ENCODE peak calls at places on chromosomes 12 and 14, in seven cellular contexts. One of them, this sample, is unnamed.

GRCh38 chr12:124874988-124875802 is 11.5 kb upstream of the SCARB1 start:
- DNase-seq in stomach: no peak
- DNase-seq in uterus: no peak
- DNase-seq in hepatocyte: no peak
- DNase-seq in body of pancreas: no peak
- DNase-seq in HCT116: no peak
- DNase-seq in astrocyte: no peak
- DNase-seq in this sample: peak; percentile 10

GRCh38 chr14:31937730-31938346 is 139.3 kb upstream of the ARHGAP5 start:
- DNase-seq in uterus: no peak
- DNase-seq in HCT116: peak; percentile 91
- DNase-seq in body of pancreas: peak; percentile 27
- DNase-seq in hepatocyte: peak; percentile 83
- DNase-seq in astrocyte: peak; percentile 82
- DNase-seq in stomach: peak; percentile 59
- DNase-seq in this sample: no peak

GRCh38 chr12:120453977-120454376 is 7.7 kb downstream of the GATC start:
- DNase-seq in stomach: no peak
- DNase-seq in uterus: no peak
- DNase-seq in HCT116: no peak
- DNase-seq in hepatocyte: no peak
- DNase-seq in body of pancreas: no peak
- DNase-seq in astrocyte: no peak
- DNase-seq in this sample: no peak

GRCh38 chr12:6921996-6922935 is 5.5 kb upstream of the ATN1 start:
- DNase-seq in uterus: no peak
- DNase-seq in hepatocyte: no peak
- DNase-seq in body of pancreas: no peak
- DNase-seq in HCT116: no peak
- DNase-seq in stomach: no peak
- DNase-seq in astrocyte: no peak
- DNase-seq in this sample: peak; percentile 36

GRCh38 chr14:66087231-66087630 is 398.9 kb upstream of the CCDC196 start:
- DNase-seq in hepatocyte: no peak
- DNase-seq in astrocyte: peak; percentile 20
- DNase-seq in body of pancreas: no peak
- DNase-seq in uterus: no peak
- DNase-seq in HCT116: no peak
- DNase-seq in stomach: no peak
- DNase-seq in this sample: no peak

GRCh38 chr12:68334136-68334535 is 2.0 kb upstream of the MDM1 start:
- DNase-seq in HCT116: no peak
- DNase-seq in stomach: no peak
- DNase-seq in uterus: no peak
- DNase-seq in hepatocyte: no peak
- DNase-seq in body of pancreas: no peak
- DNase-seq in astrocyte: no peak
- DNase-seq in this sample: no peak

GRCh38 chr12:110739488-110739887 is 3.2 kb downstream of the PPP1CC start:
- DNase-seq in uterus: no peak
- DNase-seq in stomach: no peak
- DNase-seq in hepatocyte: no peak
- DNase-seq in HCT116: no peak
- DNase-seq in body of pancreas: no peak
- DNase-seq in astrocyte: no peak
- DNase-seq in this sample: no peak

GRCh38 chr14:77752799-77753516 is 8.0 kb downstream of the SNW1 start:
- DNase-seq in body of pancreas: no peak
- DNase-seq in hepatocyte: no peak
- DNase-seq in uterus: no peak
- DNase-seq in astrocyte: peak; percentile 77
- DNase-seq in HCT116: no peak
- DNase-seq in stomach: no peak
- DNase-seq in this sample: no peak

GRCh38 chr12:23217158-23217557 is 592.2 kb downstream of the ETNK1 start:
- DNase-seq in body of pancreas: no peak
- DNase-seq in stomach: no peak
- DNase-seq in astrocyte: no peak
- DNase-seq in hepatocyte: no peak
- DNase-seq in uterus: no peak
- DNase-seq in HCT116: no peak
- DNase-seq in this sample: no peak

GRCh38 chr12:24038211-24038997 is 88.9 kb upstream of the SOX5 start:
- DNase-seq in astrocyte: no peak
- DNase-seq in hepatocyte: no peak
- DNase-seq in uterus: no peak
- DNase-seq in stomach: no peak
- DNase-seq in HCT116: no peak
- DNase-seq in body of pancreas: no peak
- DNase-seq in this sample: no peak

GRCh38 chr14:36111822-36112583 is 64.5 kb downstream of the PTCSC3 start:
- DNase-seq in astrocyte: no peak
- DNase-seq in body of pancreas: no peak
- DNase-seq in uterus: no peak
- DNase-seq in stomach: no peak
- DNase-seq in hepatocyte: no peak
- DNase-seq in HCT116: no peak
- DNase-seq in this sample: no peak

GRCh38 chr14:102958461-102958860 is 36.0 kb downstream of the AMN start:
- DNase-seq in body of pancreas: no peak
- DNase-seq in astrocyte: no peak
- DNase-seq in stomach: no peak
- DNase-seq in uterus: no peak
- DNase-seq in HCT116: no peak
- DNase-seq in hepatocyte: no peak
- DNase-seq in this sample: no peak

GRCh38 chr12:62717636-62718035 is 217.3 kb downstream of the PPM1H start:
- DNase-seq in hepatocyte: no peak
- DNase-seq in HCT116: no peak
- DNase-seq in stomach: no peak
- DNase-seq in uterus: no peak
- DNase-seq in body of pancreas: no peak
- DNase-seq in astrocyte: no peak
- DNase-seq in this sample: no peak

GRCh38 chr14:76987956-76988520 is 40.5 kb downstream of the IRF2BPL start:
- DNase-seq in HCT116: no peak
- DNase-seq in stomach: no peak
- DNase-seq in hepatocyte: no peak
- DNase-seq in astrocyte: no peak
- DNase-seq in body of pancreas: no peak
- DNase-seq in uterus: no peak
- DNase-seq in this sample: no peak

GRCh38 chr12:65891987-65892481 is 67.8 kb downstream of the HMGA2 start:
- DNase-seq in uterus: peak; percentile 76
- DNase-seq in hepatocyte: peak; percentile 73
- DNase-seq in stomach: peak; percentile 55
- DNase-seq in HCT116: peak; percentile 80
- DNase-seq in astrocyte: peak; percentile 100
- DNase-seq in body of pancreas: peak; percentile 57
- DNase-seq in this sample: peak; percentile 83

GRCh38 chr14:59067135-59067894 is 121.2 kb upstream of the DAAM1 start:
- DNase-seq in body of pancreas: no peak
- DNase-seq in stomach: no peak
- DNase-seq in hepatocyte: peak; percentile 40
- DNase-seq in uterus: no peak
- DNase-seq in astrocyte: no peak
- DNase-seq in HCT116: no peak
- DNase-seq in this sample: no peak

DNA sequence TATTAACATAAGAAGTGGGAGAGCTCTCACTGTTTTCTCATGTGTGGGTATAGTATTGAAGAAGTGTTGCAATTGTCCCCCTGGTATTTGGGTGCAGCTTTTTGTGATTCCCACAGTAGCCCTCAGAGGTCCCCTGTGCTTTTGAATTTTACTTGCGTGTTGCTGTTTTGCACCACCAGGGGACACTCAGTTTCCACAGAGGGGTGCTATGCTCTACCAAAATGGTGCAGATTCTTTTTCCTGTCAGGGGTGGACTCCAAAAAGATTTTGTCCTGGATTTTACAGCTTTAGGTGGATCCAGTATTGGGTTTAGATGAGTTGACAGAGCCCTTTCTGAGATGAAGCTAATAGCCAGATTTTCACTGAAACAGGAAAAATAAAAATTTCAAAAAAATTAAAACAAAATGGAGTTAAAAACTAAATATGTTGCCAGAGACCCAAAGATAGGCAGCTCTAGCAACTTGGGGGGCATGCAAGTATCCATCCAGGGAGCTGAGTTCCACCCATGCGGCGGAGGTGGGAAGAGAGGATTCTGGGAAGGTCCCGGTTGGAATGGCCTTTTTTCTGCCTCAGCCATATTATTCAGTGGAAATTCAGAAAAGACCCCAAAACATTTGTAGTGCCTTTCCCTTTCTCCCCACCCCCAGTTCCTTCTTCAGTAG is 50.2 kb downstream of the TTLL5 start:
- DNase-seq in stomach: peak; percentile 40
- DNase-seq in astrocyte: peak; percentile 57
- DNase-seq in uterus: peak; percentile 27
- DNase-seq in hepatocyte: peak; percentile 68
- DNase-seq in HCT116: peak; percentile 43
- DNase-seq in body of pancreas: peak; percentile 45
- DNase-seq in this sample: no peak
- H3K27ac ChIP-seq in stomach: peak overlapping the region; percentile 78
- H3K27ac ChIP-seq in astrocyte: peak overlapping the region; percentile 86
- H3K27ac ChIP-seq in uterus: peak overlapping the region; percentile 76
- H3K27ac ChIP-seq in hepatocyte: peak overlapping the region; percentile 87
- H3K27ac ChIP-seq in HCT116: peak overlapping the region; percentile 62
- H3K27ac ChIP-seq in body of pancreas: peak overlapping the region; percentile 57
- H3K27ac ChIP-seq in this sample: peak overlapping the region; percentile 60

DNA sequence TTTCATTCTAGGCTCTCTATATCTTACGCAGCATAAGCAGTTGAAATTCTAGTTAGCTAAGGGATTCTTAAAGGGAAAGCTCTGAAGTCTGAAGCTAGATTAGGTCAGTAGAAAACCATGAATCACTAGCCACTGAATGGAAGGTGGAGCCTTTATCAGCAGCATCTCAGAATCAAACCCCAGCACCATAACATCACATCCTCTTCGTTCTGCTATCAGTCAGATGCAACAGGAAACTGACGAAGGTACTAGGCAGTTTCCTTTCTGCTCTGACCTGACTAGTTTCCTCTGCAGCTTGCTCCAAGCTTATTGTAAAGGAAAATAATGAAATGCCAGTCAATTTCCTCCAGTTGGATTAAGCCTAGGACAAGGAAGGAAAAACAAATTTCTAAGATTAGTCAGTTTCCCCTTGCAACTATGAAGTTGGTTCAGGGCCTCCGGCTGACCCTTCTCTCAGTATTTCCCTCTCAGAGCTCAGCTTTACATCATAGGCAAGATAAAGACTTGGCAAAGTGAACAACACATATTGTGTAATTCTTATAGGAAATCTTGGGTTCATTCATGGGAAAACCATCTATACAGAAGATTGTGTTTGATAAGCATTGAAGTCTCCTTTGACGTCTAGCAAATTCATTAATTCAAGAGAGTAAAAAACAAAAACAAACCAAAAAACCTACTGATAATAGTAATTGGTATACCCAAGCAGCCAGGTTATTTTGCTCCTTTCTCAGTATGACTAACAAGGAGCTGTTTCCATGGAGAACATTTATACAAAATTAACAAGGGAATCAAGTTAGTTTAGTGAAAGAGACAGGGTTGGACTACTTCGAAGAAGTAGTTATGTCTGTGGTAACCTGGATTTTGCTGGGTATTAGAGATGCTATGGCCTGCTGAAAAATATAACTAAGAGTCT is 43.4 kb upstream of the CFAP54 start:
- DNase-seq in astrocyte: peak; percentile 98
- DNase-seq in hepatocyte: no peak
- DNase-seq in body of pancreas: no peak
- DNase-seq in uterus: no peak
- DNase-seq in HCT116: no peak
- DNase-seq in stomach: no peak
- DNase-seq in this sample: no peak
- H3K27ac ChIP-seq in astrocyte: peak overlapping the region; percentile 96
- H3K27ac ChIP-seq in hepatocyte: peak overlapping the region; percentile 65
- H3K27ac ChIP-seq in body of pancreas: no peak overlapping the region
- H3K27ac ChIP-seq in uterus: peak overlapping the region; percentile 57
- H3K27ac ChIP-seq in HCT116: no peak overlapping the region
- H3K27ac ChIP-seq in stomach: no peak overlapping the region
- H3K27ac ChIP-seq in this sample: peak overlapping the region; percentile 52

DNA sequence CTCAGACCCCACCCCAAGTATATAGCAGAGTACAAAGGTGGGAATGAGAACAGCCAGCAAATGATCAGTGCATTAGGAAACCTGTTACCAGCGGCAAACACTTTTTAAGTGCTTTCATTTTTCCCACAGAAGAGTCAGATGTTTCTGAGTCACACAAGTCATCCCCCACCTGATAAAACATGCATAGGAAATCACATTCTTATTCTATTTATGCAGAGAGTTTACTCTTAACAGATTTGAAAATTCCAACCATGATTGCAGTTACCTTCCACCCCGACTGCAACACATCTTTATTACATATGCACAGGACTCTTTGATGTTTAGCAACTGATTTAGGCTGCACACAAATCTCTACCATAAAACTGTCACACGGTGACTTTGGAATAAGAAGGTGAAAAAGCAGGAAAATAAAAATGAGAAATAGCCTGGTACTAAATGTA is 236.4 kb downstream of the PAWR start:
- DNase-seq in uterus: no peak
- DNase-seq in stomach: no peak
- DNase-seq in body of pancreas: no peak
- DNase-seq in astrocyte: peak; percentile 81
- DNase-seq in hepatocyte: peak; percentile 45
- DNase-seq in HCT116: no peak
- DNase-seq in this sample: no peak
- H3K27ac ChIP-seq in uterus: peak overlapping the region; percentile 71
- H3K27ac ChIP-seq in stomach: no peak overlapping the region
- H3K27ac ChIP-seq in body of pancreas: no peak overlapping the region
- H3K27ac ChIP-seq in astrocyte: peak overlapping the region; percentile 82
- H3K27ac ChIP-seq in hepatocyte: peak overlapping the region; percentile 63
- H3K27ac ChIP-seq in HCT116: no peak overlapping the region
- H3K27ac ChIP-seq in this sample: no peak overlapping the region

DNA sequence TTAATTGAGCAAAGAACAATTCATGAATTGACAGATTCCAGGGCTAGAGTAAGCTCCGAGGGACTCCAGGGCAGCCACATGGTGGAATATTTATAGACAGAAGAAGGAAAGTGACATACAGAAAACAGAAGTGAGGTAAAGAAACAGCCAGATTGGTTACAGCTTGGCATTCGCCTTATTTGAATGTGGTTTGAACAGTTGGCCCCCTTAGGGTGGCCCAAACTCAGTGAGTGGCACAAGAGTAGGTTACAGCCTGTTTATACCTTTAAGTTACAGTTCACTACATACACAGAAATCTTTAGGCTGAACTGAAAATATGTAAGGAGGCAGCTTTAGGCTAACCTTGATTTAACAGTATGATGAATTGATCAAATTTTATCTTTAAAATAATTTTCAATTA is 174.5 kb upstream of the CNOT2 start:
- DNase-seq in stomach: no peak
- DNase-seq in HCT116: no peak
- DNase-seq in body of pancreas: no peak
- DNase-seq in hepatocyte: no peak
- DNase-seq in uterus: no peak
- DNase-seq in astrocyte: no peak
- DNase-seq in this sample: no peak
- H3K27ac ChIP-seq in stomach: no peak overlapping the region
- H3K27ac ChIP-seq in HCT116: no peak overlapping the region
- H3K27ac ChIP-seq in body of pancreas: no peak overlapping the region
- H3K27ac ChIP-seq in hepatocyte: no peak overlapping the region
- H3K27ac ChIP-seq in uterus: no peak overlapping the region
- H3K27ac ChIP-seq in astrocyte: no peak overlapping the region
- H3K27ac ChIP-seq in this sample: no peak overlapping the region

This sample was measured in right cardiac atrium.